ENCODE peak calls at places on chromosomes 1 and 21, in five cellular contexts. Q, W, M, V and T are unnamed samples.

GRCh38 chr1:185895208-185895900 is 161.2 kb downstream of the HMCN1 start:
- DNase-seq in W (no peak), Q (no peak), V (no peak), M (no peak), T (no peak)

GRCh38 chr1:187203257-187203656 is 374.5 kb downstream of the PLA2G4A start:
- DNase-seq in V (no peak), W (no peak), Q (no peak), M (no peak), T (no peak)

GRCh38 chr1:193589597-193590040 is 403.2 kb upstream of the B3GALT2 start:
- DNase-seq in Q (peak; percentile 12), V (peak; percentile 11), W (no peak), M (no peak), T (no peak)

GRCh38 chr1:91589438-91589837 is 88.8 kb downstream of the CDC7 start:
- DNase-seq in V (no peak), W (no peak), Q (no peak), M (no peak), T (no peak)

GRCh38 chr1:45346473-45346872 is 6.2 kb upstream of the MUTYH start:
- DNase-seq in Q (no peak), V (no peak), M (no peak), W (no peak), T (no peak)

GRCh38 chr1:8847990-8848389 is 30.5 kb downstream of the ENO1 start:
- DNase-seq in V (no peak), M (no peak), Q (no peak), W (no peak), T (no peak)

GRCh38 chr1:228316589-228317387 is 89.8 kb downstream of the TRIM11 start:
- DNase-seq in Q (peak; percentile 11), V (peak; percentile 11), M (no peak), W (peak; percentile 25), T (peak; percentile 10)

GRCh38 chr1:180851995-180852887 is 60.5 kb upstream of the KIAA1614 start:
- DNase-seq in W (no peak), Q (no peak), V (no peak), M (peak; percentile 19), T (no peak)

GRCh38 chr1:155971910-155972809 is 6.2 kb downstream of the ARHGEF2 start:
- DNase-seq in W (no peak), M (no peak), V (no peak), Q (no peak), T (no peak)

GRCh38 chr1:50454911-50455310 is 31.7 kb upstream of the DMRTA2 start:
- DNase-seq in W (no peak), V (no peak), Q (no peak), M (no peak), T (no peak)

GRCh38 chr21:31753949-31754348 is 22.0 kb upstream of the SCAF4 start:
- DNase-seq in V (no peak), Q (no peak), M (no peak), W (no peak), T (no peak)

GRCh38 chr1:153936011-153936802 is 10.3 kb downstream of the DENND4B start:
- DNase-seq in Q (no peak), V (no peak), W (no peak), M (no peak), T (no peak)

GRCh38 chr21:35215870-35216269 is 166.8 kb upstream of the RUNX1 start:
- DNase-seq in Q (no peak), W (no peak), V (no peak), M (no peak), T (no peak)

GRCh38 chr1:158112994-158113758 is 67.5 kb upstream of the CD1D start:
- DNase-seq in M (peak; percentile 62), W (no peak), V (peak; percentile 33), Q (peak; percentile 50), T (peak; percentile 48)

GRCh38 chr1:27999055-27999454 is 39.3 kb downstream of the XKR8 start:
- DNase-seq in Q (no peak), W (no peak), M (no peak), V (no peak), T (no peak)

GRCh38 chr1:248841702-248842395 is 3.8 kb downstream of the ZNF672 start:
- DNase-seq in W (peak; percentile 50), V (peak; percentile 34), Q (no peak), M (peak; percentile 25), T (no peak)

GRCh38 chr1:170680428-170680827 is 16.5 kb downstream of the PRRX1 start:
- DNase-seq in Q (no peak), V (no peak), M (no peak), W (no peak), T (no peak)

GRCh38 chr1:235397733-235398132 is 30.5 kb downstream of the TBCE start:
- DNase-seq in Q (no peak), M (no peak), V (no peak), W (no peak), T (no peak)

GRCh38 chr1:162822391-162823200 is 32.1 kb downstream of the HSD17B7 start:
- DNase-seq in W (no peak), Q (peak; percentile 24), V (peak; percentile 14), M (no peak), T (no peak)

GRCh38 chr21:38773108-38774061 is 32.3 kb upstream of the ETS2 start:
- DNase-seq in V (peak; percentile 23), W (peak; percentile 69), Q (no peak), M (no peak), T (no peak)

GRCh38 chr1:175000697-175001187 is 995 bp downstream of the CACYBP start:
- DNase-seq in M (peak; percentile 20), W (no peak), V (no peak), Q (no peak), T (no peak)

GRCh38 chr1:186514367-186514766 is 53.5 kb upstream of the PDC start:
- DNase-seq in W (no peak), M (no peak), V (no peak), Q (no peak), T (no peak)

GRCh38 chr1:108947871-108948525 is 15.3 kb downstream of the CLCC1 start:
- DNase-seq in V (no peak), Q (no peak), W (no peak), M (no peak), T (no peak)

GRCh38 chr1:200510228-200510623 is 100.4 kb upstream of the ZNF281 start:
- DNase-seq in W (peak; percentile 56), Q (peak; percentile 40), V (no peak), M (peak; percentile 82), T (peak; percentile 76)

GRCh38 chr1:48878191-48878940 is 101.7 kb upstream of the BEND5 start:
- DNase-seq in Q (no peak), M (no peak), W (no peak), V (no peak), T (no peak)

GRCh38 chr1:161763522-161764098 is 2.5 kb upstream of the ATF6 start:
- DNase-seq in V (no peak), Q (no peak), W (no peak), M (peak; percentile 62), T (peak; percentile 29)
- TF ChIP-seq CTCF in V (peak; percentile 38), Q (peak; percentile 11), W (peak; percentile 28), M (peak; percentile 96), T (peak; percentile 46)

DNA sequence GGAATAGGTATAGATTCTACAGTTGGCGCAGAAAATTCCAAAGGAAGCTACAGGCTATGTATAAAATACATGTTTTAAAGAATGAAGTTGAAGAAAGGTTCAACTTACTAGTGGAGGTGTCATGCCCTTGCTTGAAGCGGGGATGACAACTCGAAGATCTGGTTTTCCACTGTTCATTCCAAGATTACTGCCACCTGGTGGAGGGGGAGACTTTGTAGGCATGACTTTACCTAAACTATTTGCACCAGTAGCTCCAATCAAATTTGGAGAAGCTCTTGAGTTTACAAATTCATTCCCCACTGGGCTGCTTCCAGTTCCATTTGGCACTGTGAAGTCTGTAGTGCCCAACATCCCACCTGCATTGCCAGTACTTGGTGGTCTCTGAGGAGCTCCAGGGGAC is 81.7 kb downstream of the AXDND1 start:
- DNase-seq in V (no peak), M (peak; percentile 30), W (no peak), Q (no peak), T (no peak)
- TF ChIP-seq CTCF in V (no peak), M (peak; percentile 79), W (peak; percentile 10), Q (no peak), T (peak; percentile 7)

GRCh38 chr1:216627252-216627651 is 96.0 kb downstream of the ESRRG start:
- DNase-seq in M (no peak), W (no peak), V (no peak), Q (no peak), T (no peak)

GRCh38 chr1:216621536-216621935 is 101.7 kb downstream of the ESRRG start:
- DNase-seq in Q (no peak), W (no peak), V (no peak), M (no peak), T (no peak)

GRCh38 chr1:216630532-216630931 is 92.7 kb downstream of the ESRRG start:
- DNase-seq in W (no peak), V (no peak), M (no peak), Q (no peak), T (no peak)

GRCh38 chr1:216626394-216627067 is 96.7 kb downstream of the ESRRG start:
- DNase-seq in W (no peak), Q (no peak), V (no peak), M (no peak), T (no peak)
- TF ChIP-seq CTCF in W (no peak), Q (no peak), V (no peak), M (no peak), T (no peak)

GRCh38 chr1:76074321-76075187 is at the start of gene ST6GALNAC3:
- DNase-seq in V (peak; percentile 78), M (no peak), W (peak; percentile 77), Q (peak; percentile 86), T (peak; percentile 77)
- TF ChIP-seq CTCF in V (no peak), M (no peak), W (no peak), Q (no peak), T (no peak)

DNA sequence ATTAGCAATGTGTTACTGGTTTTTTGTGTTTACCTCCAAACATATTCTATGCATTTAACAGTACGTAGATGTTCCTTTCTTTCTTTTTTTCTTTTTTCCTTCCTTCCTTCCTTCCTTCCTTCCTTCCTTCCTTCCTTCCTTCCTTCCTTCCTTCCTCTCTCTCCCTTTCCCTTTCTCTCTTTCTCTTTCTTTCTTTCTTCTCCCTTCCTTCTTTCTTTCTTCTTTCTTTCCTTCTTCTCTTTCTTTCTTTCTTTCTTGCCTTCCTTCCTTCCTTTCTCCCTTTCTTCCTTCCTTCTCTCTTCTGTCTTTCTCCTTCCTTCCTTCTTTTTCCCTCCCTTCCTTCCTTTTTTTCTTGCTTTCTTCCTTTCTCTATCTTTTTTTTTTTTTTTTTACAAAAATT is 46.2 kb upstream of the GNG12 start:
- DNase-seq in W (no peak), M (no peak), V (no peak), Q (no peak), T (no peak)
- TF ChIP-seq CTCF in W (no peak), M (no peak), V (no peak), Q (no peak), T (no peak)

GRCh38 chr1:184802739-184803492 is 48.3 kb upstream of the EDEM3 start:
- DNase-seq in V (no peak), M (no peak), Q (no peak), W (no peak), T (no peak)
- TF ChIP-seq CTCF in V (no peak), M (no peak), Q (no peak), W (no peak), T (no peak)